ENCODE peak calls at places on chromosomes 11 and 22, in five cellular contexts. Q is H9, F is H1, P is trophoblast cell, R is mesenchymal stem cell. S is an unnamed sample.
A peak's percentile ranks its signal among the peaks of the same experiment; 100 is the strongest.

GRCh38 chr11:115920841-115921480 is 416.7 kb upstream of the CADM1 start:
- DNase-seq in F (no peak), R (no peak), P (no peak), Q (no peak), S (no peak)

GRCh38 chr11:134181707-134182106 is 42.1 kb downstream of the NCAPD3 start:
- DNase-seq in P (no peak), Q (no peak), F (no peak), R (no peak), S (no peak)

GRCh38 chr11:7571640-7572000 is 57.8 kb downstream of the PPFIBP2 start:
- DNase-seq in F (peak; percentile 43), R (peak; percentile 81), P (peak; percentile 64), Q (peak; percentile 85), S (peak; percentile 67)

GRCh38 chr11:72821920-72822799 is 7.9 kb downstream of the ATG16L2 start:
- DNase-seq in F (peak; percentile 84), R (peak; percentile 86), Q (peak; percentile 95), P (peak; percentile 92), S (peak; percentile 93)

GRCh38 chr22:49760280-49760629 is 67.4 kb downstream of the BRD1 start:
- DNase-seq in F (no peak), R (no peak), Q (no peak), P (no peak), S (no peak)

GRCh38 chr11:62444271-62444833 is 25.5 kb downstream of the SCGB1A1 start:
- DNase-seq in Q (peak; percentile 36), R (no peak), P (no peak), F (no peak), S (no peak)

GRCh38 chr22:45163074-45163416 is 680 bp upstream of the NUP50 start:
- DNase-seq in F (no peak), Q (peak; percentile 42), P (peak; percentile 57), R (peak; percentile 67), S (no peak)

GRCh38 chr11:120400564-120401364 is 64.6 kb downstream of the ARHGEF12 start:
- DNase-seq in Q (no peak), P (peak; percentile 2), F (no peak), R (peak; percentile 98), S (no peak)

GRCh38 chr11:12900496-12900895 is 108.6 kb upstream of the RASSF10 start:
- DNase-seq in F (no peak), R (peak; percentile 93), P (peak; percentile 82), Q (no peak), S (no peak)

GRCh38 chr11:23897453-23898289 is 599.2 kb upstream of the LUZP2 start:
- DNase-seq in Q (no peak), R (peak; percentile 92), P (peak; percentile 66), F (no peak), S (no peak)

GRCh38 chr11:10641314-10642206 is 52.0 kb downstream of the IRAG1 start:
- DNase-seq in R (no peak), P (no peak), F (no peak), Q (no peak), S (no peak)

GRCh38 chr11:85884581-85885021 is 29.4 kb downstream of the CCDC83 start:
- DNase-seq in F (no peak), Q (no peak), P (no peak), R (peak; percentile 51), S (no peak)
- H3K4ac ChIP-seq in F (no peak overlapping the region), Q (no peak overlapping the region), P (no peak overlapping the region), R (no peak overlapping the region), S (no peak overlapping the region)

GRCh38 chr22:48641906-48642475 is 1185.7 kb downstream of the BRD1 start:
- DNase-seq in Q (no peak), F (no peak), P (no peak), R (no peak), S (no peak)
- H2BK12ac ChIP-seq in Q (no peak overlapping the region), F (no peak overlapping the region), P (no peak overlapping the region), R (no peak overlapping the region), S (peak overlapping the region; percentile 58)

DNA sequence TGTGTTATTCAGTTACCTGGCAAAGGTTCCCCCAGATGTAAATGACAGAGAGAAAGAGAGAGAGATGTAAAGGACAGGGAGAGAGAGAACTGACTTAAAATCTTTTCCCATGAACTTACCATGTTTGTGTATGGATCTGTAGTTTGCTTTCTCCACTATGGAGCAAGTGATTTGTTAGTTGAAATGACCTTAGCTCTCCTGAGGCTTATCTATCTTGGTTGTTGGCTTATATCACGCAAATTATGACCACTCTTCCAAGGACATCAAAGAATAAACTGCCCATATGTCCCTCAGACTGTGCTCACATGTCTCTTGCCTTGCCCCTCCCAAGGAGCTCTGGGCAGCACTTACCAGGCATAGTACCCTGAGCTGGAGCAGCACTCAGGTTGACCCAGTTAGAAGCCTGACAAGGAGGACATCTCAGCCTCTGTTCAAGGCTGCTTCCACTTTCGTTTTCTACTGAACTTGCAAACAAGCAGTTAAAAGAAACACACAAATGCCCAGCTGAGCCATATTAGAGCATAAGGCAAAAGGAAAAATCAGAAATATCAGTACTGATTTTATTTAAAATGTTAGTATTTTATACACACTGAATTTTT is 95.2 kb upstream of the RCN1 start:
- DNase-seq in R (peak; percentile 23), F (no peak), P (no peak), Q (no peak), S (no peak)
- H2AFZ ChIP-seq in R (no peak overlapping the region), F (peak overlapping the region; percentile 55), P (no peak overlapping the region), Q (no peak overlapping the region), S (no peak overlapping the region)

DNA sequence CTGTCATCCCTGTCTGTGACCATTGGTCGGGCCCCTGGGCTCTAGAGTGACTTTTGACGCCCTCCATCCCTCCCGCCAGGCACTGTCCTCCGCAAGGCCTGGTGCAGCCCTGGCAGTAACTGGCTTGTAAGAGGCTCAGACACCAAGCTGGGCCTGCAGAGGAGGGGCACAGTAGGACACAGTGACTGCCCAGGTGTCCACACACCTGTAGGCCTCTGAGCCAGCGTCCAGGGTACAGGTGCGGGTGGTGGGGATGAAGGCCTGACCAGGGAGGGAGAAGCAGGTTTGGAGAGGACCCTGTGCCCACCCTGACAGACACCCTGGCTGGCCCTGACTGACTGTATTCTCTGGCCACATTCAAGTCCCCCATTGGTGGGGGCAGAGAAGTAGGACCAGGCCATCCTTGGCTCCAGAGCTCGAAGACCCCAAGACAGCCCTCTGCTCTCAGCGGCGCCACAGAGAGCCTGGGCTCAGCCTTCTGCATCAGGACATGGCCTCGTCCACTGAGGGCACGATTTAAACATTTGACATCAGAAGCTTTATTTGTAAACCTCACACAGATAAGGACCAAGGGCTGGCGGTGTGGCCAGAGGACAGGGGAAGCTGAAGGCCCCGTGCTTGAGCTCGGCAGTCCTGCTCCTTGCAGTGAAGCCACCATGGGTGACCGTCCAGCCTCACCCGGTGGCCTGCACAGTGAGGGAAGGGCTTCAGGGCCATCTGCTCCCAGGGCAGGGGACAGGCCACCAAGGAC is 31.4 kb downstream of the PPIL2 start:
- DNase-seq in P (no peak), F (no peak), R (no peak), Q (no peak), S (no peak)
- H3K4ac ChIP-seq in P (no peak overlapping the region), F (no peak overlapping the region), R (no peak overlapping the region), Q (no peak overlapping the region), S (no peak overlapping the region)

GRCh38 chr11:78020248-78020647 is 2.8 kb downstream of the KCTD14 start:
- DNase-seq in R (no peak), P (no peak), F (no peak), Q (no peak), S (no peak)

GRCh38 chr11:78015878-78016277 is 7.2 kb downstream of the KCTD14 start:
- DNase-seq in F (no peak), R (no peak), Q (no peak), P (no peak), S (no peak)

GRCh38 chr11:78022397-78023396 is at the start of gene KCTD14:
- DNase-seq in F (no peak), R (no peak), Q (peak; percentile 86), P (no peak), S (no peak)

GRCh38 chr11:78023426-78023825 is 350 bp upstream of the KCTD14 start:
- DNase-seq in Q (no peak), F (no peak), R (no peak), P (no peak), S (no peak)

GRCh38 chr11:78019808-78020207 is 3.3 kb downstream of the KCTD14 start:
- DNase-seq in R (no peak), F (no peak), Q (no peak), P (peak; percentile 12), S (no peak)
- H2BK12ac ChIP-seq in R (no peak overlapping the region), F (no peak overlapping the region), Q (no peak overlapping the region), P (no peak overlapping the region), S (no peak overlapping the region)

DNA sequence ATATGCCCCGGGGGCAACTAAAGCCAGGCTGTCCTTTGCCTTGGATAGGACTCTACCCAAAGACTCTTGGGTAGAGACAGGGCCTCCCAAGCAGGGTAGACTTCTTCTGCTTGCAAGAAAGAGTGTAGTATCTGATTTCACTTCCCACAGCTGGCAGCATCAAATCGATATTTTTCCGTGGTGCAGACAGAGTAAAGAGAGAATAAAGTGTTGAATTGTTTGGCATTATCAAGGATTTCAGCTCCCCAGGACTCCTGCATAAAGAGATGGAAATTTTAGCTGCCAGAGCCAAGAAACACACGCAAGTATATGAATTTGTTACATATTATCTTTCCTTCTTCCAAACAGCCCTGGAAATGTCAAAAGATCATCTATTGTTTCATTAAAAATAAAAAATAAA is 136.8 kb downstream of the PKNOX2 start:
- DNase-seq in R (no peak), Q (no peak), P (no peak), F (no peak), S (no peak)
- H2AFZ ChIP-seq in R (no peak overlapping the region), Q (no peak overlapping the region), P (no peak overlapping the region), F (no peak overlapping the region), S (no peak overlapping the region)

GRCh38 chr11:132064987-132065620 is 694.7 kb downstream of the NTM start:
- DNase-seq in R (peak; percentile 100), Q (no peak), F (no peak), P (peak; percentile 25), S (no peak)
- H3K4ac ChIP-seq in R (no peak overlapping the region), Q (no peak overlapping the region), F (no peak overlapping the region), P (no peak overlapping the region), S (no peak overlapping the region)

GRCh38 chr22:27842236-27842993 is 40.9 kb upstream of the MN1 start:
- DNase-seq in Q (no peak), F (no peak), R (peak; percentile 20), P (no peak), S (no peak)
- H2BK12ac ChIP-seq in Q (no peak overlapping the region), F (no peak overlapping the region), R (no peak overlapping the region), P (no peak overlapping the region), S (no peak overlapping the region)

GRCh38 chr11:17506314-17506713 is 29.7 kb upstream of the ABCC8 start:
- DNase-seq in F (no peak), R (no peak), P (no peak), Q (no peak), S (no peak)
- H2AFZ ChIP-seq in F (no peak overlapping the region), R (no peak overlapping the region), P (no peak overlapping the region), Q (no peak overlapping the region), S (no peak overlapping the region)